ENCODE peak calls at places on chromosomes 3 and 15, in five cellular contexts. One of them, this sample, is unnamed.

GRCh38 chr15:80403712-80404056 is 498 bp upstream of the ARNT2 start:
- DNase-seq in MM.1S: no peak
- DNase-seq in K562: no peak
- DNase-seq in endothelial cell of umbilical vein: no peak
- DNase-seq in neural progenitor cell: peak; percentile 74
- DNase-seq in this sample: no peak

GRCh38 chr3:42996633-42997075 is 17.5 kb downstream of the GASK1A start:
- DNase-seq in neural progenitor cell: no peak
- DNase-seq in MM.1S: no peak
- DNase-seq in endothelial cell of umbilical vein: no peak
- DNase-seq in K562: no peak
- DNase-seq in this sample: no peak

GRCh38 chr15:65056868-65057548 is 10.8 kb downstream of the RASL12 start:
- DNase-seq in endothelial cell of umbilical vein: no peak
- DNase-seq in K562: no peak
- DNase-seq in neural progenitor cell: no peak
- DNase-seq in MM.1S: no peak
- DNase-seq in this sample: peak; percentile 61

GRCh38 chr3:65331730-65332129 is 643.9 kb upstream of the ADAMTS9 start:
- DNase-seq in neural progenitor cell: no peak
- DNase-seq in MM.1S: no peak
- DNase-seq in K562: no peak
- DNase-seq in endothelial cell of umbilical vein: no peak
- DNase-seq in this sample: no peak

GRCh38 chr15:90790057-90790456 is 72.9 kb downstream of the BLM start:
- DNase-seq in MM.1S: no peak
- DNase-seq in neural progenitor cell: no peak
- DNase-seq in endothelial cell of umbilical vein: no peak
- DNase-seq in K562: no peak
- DNase-seq in this sample: no peak

GRCh38 chr15:64284037-64284436 is 71.9 kb downstream of the CSNK1G1 start:
- DNase-seq in MM.1S: no peak
- DNase-seq in K562: peak; percentile 14
- DNase-seq in endothelial cell of umbilical vein: no peak
- DNase-seq in neural progenitor cell: no peak
- DNase-seq in this sample: peak; percentile 33

GRCh38 chr3:153210660-153211059 is 48.6 kb downstream of the RAP2B start:
- DNase-seq in neural progenitor cell: peak; percentile 9
- DNase-seq in MM.1S: no peak
- DNase-seq in K562: no peak
- DNase-seq in endothelial cell of umbilical vein: no peak
- DNase-seq in this sample: peak; percentile 80

GRCh38 chr3:169659858-169660614 is 3.5 kb downstream of the MECOM start:
- DNase-seq in endothelial cell of umbilical vein: peak; percentile 67
- DNase-seq in neural progenitor cell: peak; percentile 73
- DNase-seq in K562: no peak
- DNase-seq in MM.1S: no peak
- DNase-seq in this sample: no peak

GRCh38 chr15:43977072-43977884 is 150.5 kb downstream of the WDR76 start:
- DNase-seq in neural progenitor cell: no peak
- DNase-seq in K562: no peak
- DNase-seq in endothelial cell of umbilical vein: peak; percentile 29
- DNase-seq in MM.1S: peak; percentile 89
- DNase-seq in this sample: peak; percentile 25

GRCh38 chr3:169173231-169173630 is 490.3 kb downstream of the MECOM start:
- DNase-seq in endothelial cell of umbilical vein: no peak
- DNase-seq in K562: no peak
- DNase-seq in MM.1S: no peak
- DNase-seq in neural progenitor cell: peak; percentile 48
- DNase-seq in this sample: peak; percentile 88

GRCh38 chr15:72198410-72199270 is 1.1 kb upstream of the GRAMD2A start:
- DNase-seq in MM.1S: no peak
- DNase-seq in endothelial cell of umbilical vein: no peak
- DNase-seq in neural progenitor cell: no peak
- DNase-seq in K562: no peak
- DNase-seq in this sample: no peak

GRCh38 chr3:171028779-171029232 is 2.3 kb upstream of the SLC2A2 start:
- DNase-seq in neural progenitor cell: no peak
- DNase-seq in K562: no peak
- DNase-seq in endothelial cell of umbilical vein: no peak
- DNase-seq in MM.1S: no peak
- DNase-seq in this sample: peak; percentile 46

GRCh38 chr3:102123590-102124190 is 274.4 kb downstream of the NFKBIZ start:
- DNase-seq in endothelial cell of umbilical vein: no peak
- DNase-seq in MM.1S: no peak
- DNase-seq in K562: no peak
- DNase-seq in neural progenitor cell: no peak
- DNase-seq in this sample: peak; percentile 86

GRCh38 chr3:46536758-46537157 is 29.3 kb downstream of the LRRC2 start:
- DNase-seq in MM.1S: no peak
- DNase-seq in K562: no peak
- DNase-seq in endothelial cell of umbilical vein: no peak
- DNase-seq in neural progenitor cell: no peak
- DNase-seq in this sample: no peak

GRCh38 chr15:100349321-100349695 is 7.5 kb upstream of the ADAMTS17 start:
- DNase-seq in neural progenitor cell: no peak
- DNase-seq in K562: no peak
- DNase-seq in MM.1S: no peak
- DNase-seq in endothelial cell of umbilical vein: no peak
- DNase-seq in this sample: no peak

GRCh38 chr15:100349696-100350433 is 8.1 kb upstream of the ADAMTS17 start:
- DNase-seq in K562: peak; percentile 84
- DNase-seq in neural progenitor cell: peak; percentile 89
- DNase-seq in endothelial cell of umbilical vein: peak; percentile 81
- DNase-seq in MM.1S: peak; percentile 90
- DNase-seq in this sample: peak; percentile 78

GRCh38 chr15:100348578-100348977 is 6.8 kb upstream of the ADAMTS17 start:
- DNase-seq in MM.1S: no peak
- DNase-seq in neural progenitor cell: no peak
- DNase-seq in endothelial cell of umbilical vein: no peak
- DNase-seq in K562: no peak
- DNase-seq in this sample: peak; percentile 31

GRCh38 chr15:100353469-100353868 is 11.7 kb upstream of the ADAMTS17 start:
- DNase-seq in endothelial cell of umbilical vein: no peak
- DNase-seq in neural progenitor cell: no peak
- DNase-seq in MM.1S: no peak
- DNase-seq in K562: no peak
- DNase-seq in this sample: no peak

DNA sequence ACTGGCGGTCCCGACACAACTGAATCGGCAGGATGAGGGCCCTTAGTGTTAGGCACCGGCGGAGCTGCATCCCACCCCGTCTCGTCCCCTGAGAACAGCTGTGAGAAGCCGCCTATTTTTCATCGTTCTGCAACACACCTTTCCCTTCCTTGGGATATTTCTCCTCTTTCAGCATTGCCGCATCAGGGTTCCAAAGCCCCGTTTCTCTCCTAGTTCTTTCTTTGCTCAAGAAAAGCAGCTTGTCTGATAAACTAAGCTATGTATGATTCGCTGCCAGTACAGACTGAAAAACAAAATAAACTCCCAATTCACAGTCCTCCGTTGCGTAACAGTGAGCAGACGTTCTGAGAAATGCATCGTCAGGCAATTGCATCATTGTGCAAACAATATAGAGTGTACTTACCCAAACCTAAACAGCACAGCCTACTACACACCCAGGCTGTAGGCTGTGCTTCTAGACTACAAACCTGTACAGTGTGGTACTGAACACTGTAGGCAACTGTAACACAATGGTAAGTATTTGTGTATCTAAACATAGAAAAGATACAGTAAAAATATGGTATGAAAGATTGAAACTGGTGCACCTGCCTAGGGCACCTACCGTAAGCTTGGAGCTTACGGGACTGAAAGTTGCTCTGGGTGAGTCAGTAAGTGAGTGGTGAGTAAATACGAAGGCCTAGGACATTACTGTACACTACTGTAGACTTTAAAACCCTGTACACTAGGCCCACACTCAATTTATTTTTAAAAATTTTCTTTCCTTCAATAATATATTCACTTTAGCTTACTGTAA is 8.9 kb upstream of the ADAMTS17 start:
- DNase-seq in K562: no peak
- DNase-seq in MM.1S: peak; percentile 35
- DNase-seq in neural progenitor cell: no peak
- DNase-seq in endothelial cell of umbilical vein: no peak
- DNase-seq in this sample: peak; percentile 78
- H2AFZ ChIP-seq in K562: peak overlapping the region; percentile 6
- H2AFZ ChIP-seq in MM.1S: peak overlapping the region; percentile 100
- H2AFZ ChIP-seq in neural progenitor cell: peak overlapping the region; percentile 99
- H2AFZ ChIP-seq in endothelial cell of umbilical vein: no peak overlapping the region
- H2AFZ ChIP-seq in this sample: peak overlapping the region; percentile 97

GRCh38 chr15:58486564-58486963 is 54.8 kb downstream of the LIPC start:
- DNase-seq in MM.1S: no peak
- DNase-seq in K562: no peak
- DNase-seq in endothelial cell of umbilical vein: no peak
- DNase-seq in neural progenitor cell: no peak
- DNase-seq in this sample: no peak

GRCh38 chr15:58487724-58488120 is 55.9 kb downstream of the LIPC start:
- DNase-seq in neural progenitor cell: no peak
- DNase-seq in MM.1S: no peak
- DNase-seq in endothelial cell of umbilical vein: no peak
- DNase-seq in K562: no peak
- DNase-seq in this sample: no peak

GRCh38 chr15:58489289-58489688 is 57.5 kb downstream of the LIPC start:
- DNase-seq in K562: no peak
- DNase-seq in MM.1S: no peak
- DNase-seq in neural progenitor cell: no peak
- DNase-seq in endothelial cell of umbilical vein: no peak
- DNase-seq in this sample: no peak

GRCh38 chr15:58486062-58486461 is 54.3 kb downstream of the LIPC start:
- DNase-seq in neural progenitor cell: no peak
- DNase-seq in MM.1S: no peak
- DNase-seq in K562: peak; percentile 73
- DNase-seq in endothelial cell of umbilical vein: no peak
- DNase-seq in this sample: no peak

DNA sequence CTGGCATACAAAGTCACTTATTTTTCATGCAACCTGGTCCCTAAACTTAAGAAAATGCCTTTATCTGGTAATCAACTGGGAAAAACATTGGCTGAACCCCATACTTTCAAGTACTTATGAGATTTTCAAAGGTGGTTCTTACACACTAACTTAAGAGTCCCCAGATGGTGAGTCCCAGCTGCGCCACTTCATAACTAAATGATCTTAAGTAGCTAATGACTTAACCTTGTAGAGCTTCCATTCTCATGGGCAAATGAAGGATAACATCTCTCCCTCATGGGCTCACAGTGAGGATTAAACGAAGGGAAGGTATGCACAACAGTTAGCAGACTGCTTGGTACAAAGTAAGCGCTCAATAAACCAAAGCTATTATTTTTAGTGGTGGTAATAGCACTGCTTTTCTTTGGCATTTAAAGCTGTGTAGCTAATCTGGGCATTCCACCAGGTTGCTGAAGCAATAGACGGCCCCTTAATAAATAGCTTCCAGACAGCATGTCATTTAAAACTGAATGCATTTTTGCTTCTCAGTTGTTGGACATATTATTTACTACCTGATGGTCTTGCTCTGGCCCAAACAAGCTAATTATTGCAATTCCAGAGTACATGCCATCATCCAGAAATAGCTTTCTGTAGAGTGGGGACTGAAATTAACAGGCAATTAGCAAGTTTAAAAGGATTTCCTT is 55.4 kb downstream of the LIPC start:
- DNase-seq in neural progenitor cell: no peak
- DNase-seq in MM.1S: no peak
- DNase-seq in K562: no peak
- DNase-seq in endothelial cell of umbilical vein: no peak
- DNase-seq in this sample: no peak
- H3K4me2 ChIP-seq in neural progenitor cell: no peak overlapping the region
- H3K4me2 ChIP-seq in MM.1S: no peak overlapping the region
- H3K4me2 ChIP-seq in K562: no peak overlapping the region
- H3K4me2 ChIP-seq in endothelial cell of umbilical vein: no peak overlapping the region
- H3K4me2 ChIP-seq in this sample: no peak overlapping the region

GRCh38 chr3:66703501-66703900 is 202.7 kb upstream of the LRIG1 start:
- DNase-seq in neural progenitor cell: no peak
- DNase-seq in endothelial cell of umbilical vein: no peak
- DNase-seq in MM.1S: no peak
- DNase-seq in K562: no peak
- DNase-seq in this sample: no peak

GRCh38 chr3:66705071-66705470 is 204.2 kb upstream of the LRIG1 start:
- DNase-seq in endothelial cell of umbilical vein: no peak
- DNase-seq in MM.1S: no peak
- DNase-seq in K562: no peak
- DNase-seq in neural progenitor cell: no peak
- DNase-seq in this sample: no peak

DNA sequence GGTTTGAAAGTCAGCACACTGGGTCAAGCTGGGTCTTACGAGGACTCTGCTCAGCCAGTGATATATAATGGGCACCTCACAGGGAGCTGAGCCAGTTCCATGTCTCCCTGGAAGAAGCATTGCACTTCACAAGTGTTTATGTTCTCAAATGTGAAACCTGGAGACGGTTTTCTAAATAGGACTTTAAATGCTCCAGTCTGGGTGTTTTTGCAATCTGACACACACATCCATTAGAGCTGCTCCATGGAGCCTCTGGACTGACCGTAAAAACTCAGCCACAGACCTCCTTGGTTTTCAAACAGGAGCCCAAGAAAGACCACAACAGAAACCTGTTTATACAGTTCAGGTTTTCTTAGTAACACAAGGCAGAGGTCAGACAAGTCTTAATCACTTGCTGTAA is 201.3 kb upstream of the LRIG1 start:
- DNase-seq in endothelial cell of umbilical vein: no peak
- DNase-seq in MM.1S: no peak
- DNase-seq in K562: no peak
- DNase-seq in neural progenitor cell: no peak
- DNase-seq in this sample: no peak
- H2AFZ ChIP-seq in endothelial cell of umbilical vein: no peak overlapping the region
- H2AFZ ChIP-seq in MM.1S: no peak overlapping the region
- H2AFZ ChIP-seq in K562: no peak overlapping the region
- H2AFZ ChIP-seq in neural progenitor cell: no peak overlapping the region
- H2AFZ ChIP-seq in this sample: no peak overlapping the region

DNA sequence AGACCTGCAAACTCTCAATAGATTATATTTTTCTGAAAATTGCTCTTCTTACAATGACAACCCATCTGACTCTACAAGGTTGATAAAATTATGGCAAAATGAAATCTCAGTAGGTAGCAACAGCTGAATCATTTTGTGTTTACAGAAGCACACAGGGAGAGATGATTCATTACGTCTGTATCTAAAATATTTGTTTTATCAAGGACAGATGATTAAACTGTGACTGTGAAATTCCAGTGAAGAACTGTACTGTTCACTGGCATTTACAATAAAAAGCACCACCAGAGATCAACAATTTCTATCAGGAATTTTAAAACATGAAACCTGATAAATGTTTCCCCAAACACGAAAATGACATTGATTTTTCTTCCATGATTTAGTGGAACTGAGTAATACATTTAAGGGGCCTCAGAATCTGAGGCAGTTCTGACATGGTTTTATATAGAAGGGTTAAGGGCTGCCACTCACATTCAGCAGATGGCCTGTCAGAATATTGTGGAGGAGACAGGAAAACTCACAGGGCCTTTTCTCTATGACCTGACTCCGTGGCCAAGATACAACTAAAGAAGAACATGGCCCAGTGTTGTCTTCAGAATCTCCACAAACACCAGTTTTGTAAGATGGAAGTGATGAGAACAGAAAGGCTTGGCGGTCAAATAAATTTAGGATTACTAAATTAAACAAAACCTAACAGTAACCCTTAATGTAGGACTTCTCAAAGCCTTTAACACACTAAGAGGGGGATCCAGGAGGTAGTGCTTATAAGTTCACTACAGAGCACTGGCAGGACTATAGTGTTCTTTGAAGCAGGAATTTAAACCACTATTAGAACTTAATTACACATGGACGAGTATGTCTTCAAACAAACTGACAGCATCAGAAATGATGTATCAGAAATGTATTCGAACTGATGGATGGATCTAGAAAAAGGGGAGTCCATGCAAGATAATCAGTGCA is 25.9 kb downstream of the RAD18 start:
- DNase-seq in neural progenitor cell: no peak
- DNase-seq in MM.1S: no peak
- DNase-seq in endothelial cell of umbilical vein: peak; percentile 70
- DNase-seq in K562: no peak
- DNase-seq in this sample: peak; percentile 62
- H3K4me2 ChIP-seq in neural progenitor cell: no peak overlapping the region
- H3K4me2 ChIP-seq in MM.1S: no peak overlapping the region
- H3K4me2 ChIP-seq in endothelial cell of umbilical vein: peak overlapping the region; percentile 57
- H3K4me2 ChIP-seq in K562: no peak overlapping the region
- H3K4me2 ChIP-seq in this sample: peak overlapping the region; percentile 64